ENCODE peak calls at places on chromosomes 16 and 17, in nine cellular contexts. P, A, I, R, D, T, W, F and Y are unnamed samples.

GRCh38 chr16:64638804-64639203 is 483.1 kb downstream of the CDH11 start:
- DNase-seq in R (no peak), A (no peak), F (no peak), P (no peak), D (no peak), T (no peak), I (no peak), W (no peak), Y (no peak)

GRCh38 chr17:71361691-71362450 is 758.9 kb upstream of the SOX9 start:
- DNase-seq in D (peak; percentile 5), P (no peak), W (no peak), F (no peak), I (peak; percentile 81), R (peak; percentile 11), A (no peak), T (no peak), Y (no peak)

GRCh38 chr17:14731591-14731990 is 430.7 kb downstream of the HS3ST3B1 start:
- DNase-seq in T (no peak), P (no peak), A (no peak), D (no peak), F (no peak), R (no peak), I (no peak), W (no peak), Y (no peak)

GRCh38 chr17:56751145-56751743 is 82.5 kb downstream of the C17orf67 start:
- DNase-seq in F (no peak), D (no peak), T (no peak), R (no peak), I (no peak), W (no peak), P (no peak), A (no peak), Y (no peak)

GRCh38 chr17:73600103-73600871 is 44.0 kb downstream of the SDK2 start:
- DNase-seq in A (no peak), P (no peak), D (no peak), I (no peak), W (peak; percentile 23), F (no peak), R (peak; percentile 8), T (no peak), Y (no peak)

GRCh38 chr16:50667497-50668367 is 13.4 kb downstream of the SNX20 start:
- DNase-seq in T (no peak), F (no peak), A (no peak), P (no peak), D (no peak), W (no peak), I (no peak), R (no peak), Y (no peak)

GRCh38 chr17:73430165-73430680 is 118.4 kb upstream of the CDC42EP4 start:
- DNase-seq in A (no peak), I (no peak), F (no peak), D (no peak), P (no peak), R (no peak), W (no peak), T (no peak), Y (no peak)

GRCh38 chr17:68572138-68572842 is 28.9 kb downstream of the FAM20A start:
- DNase-seq in D (no peak), A (no peak), T (no peak), W (no peak), R (peak; percentile 49), P (no peak), F (no peak), I (no peak), Y (no peak)

GRCh38 chr16:85041184-85041928 is 13.8 kb downstream of the KIAA0513 start:
- DNase-seq in I (no peak), R (no peak), A (no peak), D (no peak), P (no peak), W (no peak), F (peak; percentile 46), T (no peak), Y (no peak)

GRCh38 chr16:77374384-77374783 is 60.5 kb downstream of the ADAMTS18 start:
- DNase-seq in F (no peak), T (no peak), R (no peak), I (no peak), P (no peak), A (no peak), W (no peak), D (no peak), Y (no peak)

GRCh38 chr16:29959293-29959692 is 2.6 kb upstream of the TMEM219 start:
- DNase-seq in R (no peak), T (no peak), A (no peak), W (no peak), F (no peak), D (no peak), I (no peak), P (no peak), Y (no peak)

GRCh38 chr17:9181640-9182039 is 160.3 kb downstream of the NTN1 start:
- DNase-seq in T (no peak), I (no peak), A (no peak), R (no peak), W (no peak), D (no peak), P (no peak), F (no peak), Y (no peak)

GRCh38 chr17:9183297-9183696 is 162.0 kb downstream of the NTN1 start:
- DNase-seq in I (no peak), R (no peak), D (no peak), T (no peak), P (no peak), A (no peak), F (no peak), W (no peak), Y (no peak)

GRCh38 chr17:9178319-9178718 is 157.0 kb downstream of the NTN1 start:
- DNase-seq in R (no peak), A (no peak), W (no peak), P (no peak), I (no peak), D (no peak), F (no peak), T (no peak), Y (no peak)

GRCh38 chr17:9177212-9177611 is 155.9 kb downstream of the NTN1 start:
- DNase-seq in I (no peak), R (no peak), A (no peak), P (no peak), D (no peak), F (peak; percentile 40), T (no peak), W (peak; percentile 56), Y (no peak)

DNA sequence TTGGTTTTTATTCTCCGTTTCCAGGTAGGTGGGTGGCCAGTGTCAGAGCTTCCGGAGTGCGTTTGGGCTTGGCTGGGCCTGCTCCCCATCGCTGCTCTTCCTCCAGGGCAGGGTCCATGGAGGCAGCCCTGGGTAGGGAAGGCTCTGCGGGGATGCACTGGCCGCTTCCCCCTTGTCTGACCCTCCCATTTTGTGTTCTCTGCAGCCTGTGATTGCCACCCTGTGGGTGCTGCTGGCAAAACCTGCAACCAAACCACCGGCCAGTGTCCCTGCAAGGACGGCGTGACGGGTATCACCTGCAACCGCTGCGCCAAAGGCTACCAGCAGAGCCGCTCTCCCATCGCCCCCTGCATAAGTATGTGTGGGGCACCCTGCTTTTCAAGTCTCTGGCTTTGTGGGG is 158.3 kb downstream of the NTN1 start:
- DNase-seq in P (no peak), R (no peak), F (no peak), I (no peak), T (no peak), A (no peak), W (no peak), D (no peak), Y (no peak)
- TF ChIP-seq CTCF in P (no peak), R (no peak), F (no peak), I (no peak), T (no peak), A (no peak), W (no peak), D (no peak), Y (no peak)

GRCh38 chr16:86701286-86701975 is 123.1 kb downstream of the FOXL1 start:
- DNase-seq in D (no peak), T (no peak), R (no peak), F (no peak), I (no peak), A (no peak), P (no peak), W (no peak), Y (no peak)
- TF ChIP-seq CTCF in D (no peak), T (no peak), R (no peak), F (no peak), I (no peak), A (no peak), P (no peak), W (no peak), Y (no peak)

GRCh38 chr17:44356241-44356640 is 7.4 kb downstream of the FAM171A2 start:
- DNase-seq in P (no peak), W (no peak), D (no peak), R (no peak), A (no peak), T (no peak), F (no peak), I (no peak), Y (no peak)

GRCh38 chr17:44355310-44355640 is 8.4 kb downstream of the FAM171A2 start:
- DNase-seq in W (no peak), R (no peak), A (no peak), D (no peak), F (no peak), P (no peak), I (no peak), T (no peak), Y (no peak)

GRCh38 chr17:44353656-44354331 is 8.7 kb downstream of the GRN start:
- DNase-seq in A (no peak), D (no peak), I (no peak), F (no peak), T (no peak), R (no peak), P (no peak), W (no peak), Y (no peak)

GRCh38 chr17:44355642-44356099 is 8.0 kb downstream of the FAM171A2 start:
- DNase-seq in I (no peak), W (no peak), T (no peak), D (no peak), R (no peak), A (no peak), F (no peak), P (no peak), Y (no peak)

DNA sequence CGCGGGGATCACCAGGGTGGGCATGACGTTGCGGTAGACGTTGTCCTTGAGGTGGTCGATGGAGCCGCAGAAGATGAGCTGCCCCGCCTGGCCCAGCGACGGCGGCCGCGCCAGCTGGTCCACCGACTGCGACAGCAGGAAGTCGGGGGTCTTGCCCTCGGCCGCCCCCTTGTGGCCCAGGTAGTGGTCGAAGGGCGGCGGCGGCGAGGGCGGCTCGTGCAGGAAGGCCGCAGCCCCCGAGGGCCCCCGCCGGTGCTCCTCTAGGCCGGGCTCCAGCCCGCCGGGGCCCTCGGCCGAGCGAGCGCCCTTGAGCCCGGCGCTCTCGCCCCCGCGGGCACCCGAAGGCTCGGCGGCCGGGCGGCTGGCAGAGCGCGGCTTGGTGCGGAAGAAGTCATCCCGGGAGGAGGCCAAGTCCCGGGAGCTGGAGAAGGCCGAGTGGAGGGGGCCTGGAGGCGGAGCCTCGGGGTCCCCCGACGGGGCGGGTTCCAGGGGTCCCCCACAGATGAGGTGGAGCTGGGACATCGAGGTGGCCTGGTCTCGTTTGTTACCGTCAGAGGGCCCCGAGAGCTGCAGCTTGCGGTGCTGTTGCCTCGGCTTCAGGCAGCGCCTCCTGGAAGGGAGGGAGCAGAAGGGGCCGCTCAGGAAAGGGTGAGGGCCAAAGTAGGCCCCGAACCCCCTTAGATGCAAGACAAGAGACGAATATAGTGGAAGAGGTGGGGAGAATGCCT is 8.9 kb downstream of the FAM171A2 start:
- DNase-seq in R (no peak), T (no peak), W (no peak), A (no peak), P (peak; percentile 67), I (no peak), F (no peak), D (no peak), Y (no peak)
- TF ChIP-seq CTCF in R (peak; percentile 25), T (no peak), W (peak; percentile 17), A (no peak), P (peak; percentile 74), I (no peak), F (no peak), D (peak; percentile 19), Y (peak; percentile 44)

GRCh38 chr17:5793899-5794298 is 209.6 kb upstream of the NLRP1 start:
- DNase-seq in P (no peak), R (no peak), I (no peak), W (no peak), F (no peak), D (no peak), A (no peak), T (no peak), Y (no peak)
- TF ChIP-seq CTCF in P (no peak), R (peak; percentile 42), I (no peak), W (no peak), F (peak; percentile 15), D (no peak), A (no peak), T (no peak), Y (peak; percentile 9)